ENCODE peak calls at places on chromosome 11, in six cellular contexts. G, I, U, H, R and A are unnamed samples. For H3K4me1, the result is how much of the 10 kb centered on the place peaks cover.

GRCh38 chr11:132142102-132142501 is 771.7 kb downstream of the NTM start:
- DNase-seq in R (no peak), I (no peak), H (no peak), U (no peak), G (no peak), A (no peak)

GRCh38 chr11:134393638-134394037 is 18.4 kb downstream of the B3GAT1 start:
- DNase-seq in G (peak), H (peak), U (no peak), I (no peak), R (no peak), A (no peak)

GRCh38 chr11:27388001-27388400 is 25.0 kb upstream of the CCDC34 start:
- DNase-seq in G (no peak), U (no peak), I (no peak), H (no peak), R (no peak), A (no peak)

GRCh38 chr11:11407065-11407737 is 54.2 kb upstream of the CSNK2A3 start:
- DNase-seq in R (no peak), U (no peak), I (no peak), H (peak), G (no peak), A (peak)

GRCh38 chr11:9774591-9775392 is 110.9 kb downstream of the SWAP70 start:
- DNase-seq in U (no peak), H (no peak), R (no peak), G (no peak), I (no peak), A (no peak)

GRCh38 chr11:86245369-86246292 is 1.1 kb downstream of the EED start:
- DNase-seq in H (peak), R (no peak), G (no peak), U (no peak), I (no peak), A (peak)

GRCh38 chr11:129408865-129409444 is 33.3 kb downstream of the BARX2 start:
- DNase-seq in H (no peak), I (no peak), R (no peak), U (no peak), G (no peak), A (no peak)

GRCh38 chr11:120068114-120068573 is 69.8 kb downstream of the TRIM29 start:
- DNase-seq in H (no peak), G (no peak), R (no peak), U (peak), I (no peak), A (no peak)

GRCh38 chr11:42054351-42054750 is 594.9 kb upstream of the LRRC4C start:
- DNase-seq in U (no peak), R (no peak), H (no peak), G (no peak), I (no peak), A (no peak)

GRCh38 chr11:15696069-15696468 is 581.3 kb downstream of the INSC start:
- DNase-seq in G (no peak), H (no peak), U (no peak), I (no peak), R (no peak), A (no peak)

GRCh38 chr11:102279641-102280170 is 37.6 kb upstream of the BIRC3 start:
- DNase-seq in G (no peak), H (peak), U (no peak), I (peak), R (peak), A (no peak)

GRCh38 chr11:118806400-118806799 is 15.4 kb upstream of the DDX6 start:
- DNase-seq in U (no peak), I (no peak), G (no peak), H (no peak), R (no peak), A (no peak)

GRCh38 chr11:93229876-93230275 is 32.1 kb upstream of the SLC36A4 start:
- DNase-seq in I (no peak), R (no peak), H (no peak), U (no peak), G (no peak), A (no peak)

GRCh38 chr11:75667268-75667830 is 1.5 kb downstream of the MAP6 start:
- DNase-seq in G (peak), U (no peak), I (no peak), H (peak), R (no peak), A (peak)

GRCh38 chr11:118238947-118239346 is 13.2 kb downstream of the MPZL3 start:
- DNase-seq in U (no peak), R (no peak), H (no peak), I (no peak), G (no peak), A (no peak)

GRCh38 chr11:65113839-65114238 is 2.2 kb downstream of the TM7SF2 start:
- DNase-seq in G (no peak), R (no peak), I (no peak), U (no peak), H (no peak), A (no peak)

GRCh38 chr11:79237676-79238075 is 203.2 kb downstream of the TENM4 start:
- DNase-seq in I (no peak), U (no peak), R (no peak), G (no peak), H (no peak), A (no peak)

GRCh38 chr11:125426818-125427528 is 69.1 kb downstream of the FEZ1 start:
- DNase-seq in U (no peak), R (no peak), G (no peak), H (no peak), I (no peak), A (no peak)

GRCh38 chr11:10653242-10653641 is 40.3 kb downstream of the IRAG1 start:
- DNase-seq in R (no peak), I (no peak), G (no peak), U (no peak), H (no peak), A (no peak)

GRCh38 chr11:34284166-34284565 is 73.6 kb downstream of the ABTB2 start:
- DNase-seq in U (no peak), R (no peak), I (no peak), H (no peak), G (no peak), A (no peak)

GRCh38 chr11:62269654-62270278 is at the start of gene SCGB2A2:
- DNase-seq in H (no peak), R (no peak), I (no peak), U (no peak), G (no peak), A (no peak)

GRCh38 chr11:118349475-118349874 is 5.3 kb downstream of the CD3G start:
- DNase-seq in U (no peak), H (no peak), R (no peak), I (no peak), G (no peak), A (no peak)

GRCh38 chr11:121571466-121571865 is 118.7 kb upstream of the SORL1-AS1 start:
- DNase-seq in I (no peak), H (no peak), G (no peak), R (no peak), U (no peak), A (no peak)

GRCh38 chr11:45872513-45873356 is 12.7 kb upstream of the MAPK8IP1 start:
- DNase-seq in U (no peak), I (no peak), R (no peak), H (no peak), G (peak), A (peak)

GRCh38 chr11:29782447-29782846 is 234.4 kb downstream of the KCNA4 start:
- DNase-seq in U (no peak), G (no peak), H (no peak), R (no peak), I (no peak), A (no peak)

GRCh38 chr11:65786008-65786785 is 666 bp upstream of the OVOL1 start:
- DNase-seq in H (no peak), U (peak), R (no peak), G (peak), I (no peak), A (no peak)

GRCh38 chr11:64138413-64138812 is 27.5 kb downstream of the MACROD1 start:
- DNase-seq in H (no peak), I (no peak), R (no peak), U (no peak), G (no peak), A (no peak)

GRCh38 chr11:8006349-8006977 is 19.3 kb downstream of the EIF3F start:
- DNase-seq in G (peak), I (peak), U (no peak), H (peak), R (peak), A (no peak)

GRCh38 chr11:43736502-43737193 is 56.1 kb downstream of the HSD17B12 start:
- DNase-seq in I (no peak), H (no peak), U (no peak), G (no peak), R (no peak), A (no peak)

DNA sequence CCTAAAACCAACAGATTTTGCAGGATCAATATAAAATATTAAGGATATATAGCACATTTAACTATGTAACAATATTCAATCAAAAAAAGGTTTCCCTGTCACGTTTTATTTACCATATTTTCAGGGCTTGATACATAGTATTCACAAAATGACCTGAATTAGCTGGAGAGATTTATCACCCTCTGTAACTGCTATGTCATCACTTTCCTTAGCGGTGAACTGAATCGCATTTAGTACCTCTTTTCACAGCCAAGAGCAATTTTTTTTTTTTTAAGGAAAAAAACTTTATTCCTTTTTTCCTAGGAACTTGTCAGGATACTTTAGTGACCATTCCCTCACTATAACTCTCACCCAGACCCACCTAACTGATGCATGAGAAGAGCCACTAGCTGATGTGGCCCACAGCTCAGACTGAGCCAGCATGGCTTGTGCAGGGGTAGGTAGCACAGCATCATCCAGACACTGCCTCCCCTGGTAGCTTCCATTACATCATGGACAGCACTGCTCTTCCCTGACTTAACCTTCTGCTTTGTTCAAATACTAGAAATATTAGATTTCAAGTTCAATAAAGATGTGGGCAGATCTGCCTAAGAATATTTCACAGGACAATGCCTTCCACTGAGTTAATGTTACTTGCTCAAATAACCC is 17.0 kb upstream of the GPR83 start:
- DNase-seq in I (no peak), R (no peak), G (no peak), U (no peak), H (no peak), A (no peak)
- H3K4me1 ChIP-seq in I (under half), R (under half), G (under half), U (under half), H (under half), A (under half)

GRCh38 chr11:113563766-113564165 is 88.6 kb upstream of the DRD2 start:
- DNase-seq in R (no peak), U (no peak), H (no peak), G (no peak), I (no peak), A (no peak)

GRCh38 chr11:113570906-113571305 is 95.7 kb upstream of the DRD2 start:
- DNase-seq in I (no peak), R (no peak), H (no peak), G (no peak), U (no peak), A (no peak)

GRCh38 chr11:113567867-113568266 is 92.7 kb upstream of the DRD2 start:
- DNase-seq in R (no peak), I (no peak), U (no peak), H (no peak), G (no peak), A (no peak)

GRCh38 chr11:113562981-113563461 is 87.8 kb upstream of the DRD2 start:
- DNase-seq in R (no peak), U (no peak), G (no peak), I (no peak), H (no peak), A (no peak)

GRCh38 chr11:113567097-113567496 is 91.9 kb upstream of the DRD2 start:
- DNase-seq in I (no peak), R (no peak), U (no peak), G (no peak), H (no peak), A (no peak)
- TF ChIP-seq EP300 in I (no peak), R (no peak), U (no peak), G (no peak), H (no peak), A (no peak)

DNA sequence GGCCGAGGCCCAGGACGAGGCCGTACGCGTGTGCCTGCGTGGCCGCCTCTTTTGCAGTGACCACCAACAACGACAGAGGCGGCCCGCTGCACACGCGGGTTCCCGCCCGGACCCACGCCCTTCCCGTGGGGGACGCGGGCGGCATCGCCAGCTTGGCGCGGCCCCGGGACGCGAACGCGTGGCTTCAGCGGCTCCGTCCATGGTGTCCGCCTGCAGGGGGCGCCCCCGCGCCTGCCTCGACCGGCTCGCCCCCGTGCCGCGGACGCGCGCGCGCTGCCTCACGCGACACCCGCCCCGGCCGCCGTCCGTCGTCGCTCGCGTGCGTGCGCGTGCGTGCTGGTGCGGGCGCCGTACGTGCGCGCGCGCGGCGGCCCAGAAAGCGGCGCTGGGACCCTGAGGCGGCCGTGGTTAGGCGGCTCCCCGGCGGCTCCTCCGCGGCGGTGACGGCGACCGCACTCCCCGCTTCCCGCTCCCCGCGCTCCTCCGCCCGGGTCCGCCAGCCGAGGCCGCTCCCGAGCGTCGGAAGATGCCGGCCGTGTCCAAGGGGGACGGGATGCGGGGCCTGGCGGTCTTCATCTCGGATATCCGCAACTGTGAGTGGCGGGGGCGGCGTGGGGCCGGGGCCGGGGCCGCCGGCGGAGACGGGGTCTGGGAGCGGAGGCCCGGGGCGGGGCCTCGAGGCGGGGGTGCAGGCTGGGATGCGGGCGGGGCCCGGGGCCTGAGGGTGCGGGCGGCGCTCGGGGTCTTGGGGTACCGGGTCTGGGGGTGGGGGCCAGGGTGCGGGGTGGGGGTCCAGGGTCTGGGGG is at the start of gene AP2A2:
- DNase-seq in H (peak), U (peak), R (no peak), I (peak), G (peak), A (peak)
- H3K4me1 ChIP-seq in H (under half), U (under half), R (under half), I (under half), G (half or more), A (under half)

GRCh38 chr11:68667511-68668253 is 16.7 kb upstream of the GAL start:
- DNase-seq in H (no peak), I (no peak), G (no peak), U (peak), R (no peak), A (no peak)

GRCh38 chr11:68673291-68673930 is 10.9 kb upstream of the GAL start:
- DNase-seq in I (no peak), G (no peak), H (no peak), U (no peak), R (no peak), A (no peak)

GRCh38 chr11:68669301-68670090 is 14.8 kb upstream of the GAL start:
- DNase-seq in G (no peak), U (peak), I (no peak), H (no peak), R (no peak), A (no peak)

GRCh38 chr11:68666854-68667253 is 17.5 kb upstream of the GAL start:
- DNase-seq in U (peak), R (no peak), G (peak), I (no peak), H (peak), A (no peak)

GRCh38 chr11:68670208-68670992 is 13.9 kb upstream of the GAL start:
- DNase-seq in H (no peak), U (no peak), R (no peak), I (no peak), G (no peak), A (no peak)
- TF ChIP-seq EP300 in H (no peak), U (no peak), R (no peak), I (no peak), G (no peak), A (no peak)

GRCh38 chr11:67269401-67270255 is 3.4 kb downstream of the GRK2 start:
- DNase-seq in R (no peak), I (no peak), G (peak), U (peak), H (peak), A (no peak)
- H3K4me1 ChIP-seq in R (half or more), I (under half), G (half or more), U (half or more), H (under half), A (half or more)